ENCODE peak calls at places on chromosomes 1 and 21, in four cellular contexts. Z is A673, H is WTC11, I is HT1080. B is an unnamed sample.

GRCh38 chr1:65681101-65681500 is 111.6 kb upstream of the PDE4B start:
- DNase-seq in Z (no peak), H (no peak), I (peak; percentile 74), B (no peak)

GRCh38 chr1:236143104-236143948 is 987 bp downstream of the GPR137B start:
- DNase-seq in Z (no peak), H (no peak), I (no peak), B (no peak)

GRCh38 chr1:166080965-166081870 is 85.6 kb downstream of the FAM78B start:
- DNase-seq in Z (no peak), H (no peak), I (peak; percentile 57), B (no peak)

GRCh38 chr1:161227196-161227871 is 1.5 kb downstream of the TOMM40L start:
- DNase-seq in Z (peak; percentile 83), H (peak; percentile 87), I (peak; percentile 66), B (peak; percentile 72)

GRCh38 chr1:186896211-186896610 is 67.5 kb downstream of the PLA2G4A start:
- DNase-seq in Z (no peak), H (no peak), I (peak; percentile 10), B (no peak)

GRCh38 chr1:224626042-224626441 is 9.9 kb downstream of the CNIH3 start:
- DNase-seq in Z (no peak), H (no peak), I (peak; percentile 45), B (no peak)

GRCh38 chr21:32611471-32611997 is 643 bp downstream of the CFAP298 start:
- DNase-seq in Z (peak; percentile 10), H (no peak), I (no peak), B (no peak)

GRCh38 chr21:40840441-40840840 is 6.5 kb downstream of the DSCAM start:
- DNase-seq in Z (no peak), H (no peak), I (no peak), B (no peak)

GRCh38 chr1:69511426-69512192 is 56.1 kb upstream of the LRRC7 start:
- DNase-seq in Z (no peak), H (no peak), I (no peak), B (no peak)

GRCh38 chr1:211019266-211019665 is 114.7 kb downstream of the KCNH1 start:
- DNase-seq in Z (no peak), H (no peak), I (no peak), B (no peak)

GRCh38 chr1:35433714-35434113 is 123.5 kb downstream of the KIAA0319L start:
- DNase-seq in Z (no peak), H (no peak), I (no peak), B (no peak)

GRCh38 chr1:187842406-187843165 is 1013.8 kb downstream of the PLA2G4A start:
- DNase-seq in Z (peak; percentile 17), H (no peak), I (peak; percentile 15), B (no peak)

GRCh38 chr1:205060746-205061145 is 17.7 kb downstream of the CNTN2 start:
- DNase-seq in Z (no peak), H (no peak), I (no peak), B (no peak)

GRCh38 chr1:37561794-37562132 is 5.0 kb downstream of the DNALI1 start:
- DNase-seq in Z (peak; percentile 46), H (peak; percentile 60), I (peak; percentile 52), B (peak; percentile 18)

GRCh38 chr1:225449774-225450173 is 21.9 kb upstream of the LBR start:
- DNase-seq in Z (no peak), H (no peak), I (no peak), B (no peak)

GRCh38 chr1:89407355-89407754 is 43.5 kb downstream of the GBP6 start:
- DNase-seq in Z (no peak), H (no peak), I (no peak), B (no peak)

GRCh38 chr1:153513023-153513422 is 22.8 kb downstream of the S100A6 start:
- DNase-seq in Z (no peak), H (no peak), I (peak; percentile 34), B (no peak)

GRCh38 chr1:109509176-109510134 is at the start of gene AMIGO1:
- DNase-seq in Z (peak; percentile 75), H (peak; percentile 70), I (peak; percentile 37), B (peak; percentile 61)

GRCh38 chr1:52756020-52756419 is 29.8 kb downstream of the ZYG11B start:
- DNase-seq in Z (peak; percentile 54), H (no peak), I (no peak), B (no peak)

GRCh38 chr1:232805269-232806070 is at the start of gene MAP10:
- DNase-seq in Z (peak; percentile 95), H (peak; percentile 88), I (no peak), B (no peak)

GRCh38 chr1:150281758-150282557 is at the start of gene CIART:
- DNase-seq in Z (peak; percentile 99), H (peak; percentile 92), I (peak; percentile 99), B (peak; percentile 97)

GRCh38 chr1:212976586-212976985 is 26.2 kb downstream of the VASH2 start:
- DNase-seq in Z (no peak), H (no peak), I (no peak), B (no peak)

GRCh38 chr1:74344396-74344795 is 109.2 kb downstream of the TNNI3K start:
- DNase-seq in Z (no peak), H (no peak), I (no peak), B (no peak)

GRCh38 chr1:15953791-15954201 is 22.1 kb downstream of the ZBTB17 start:
- DNase-seq in Z (peak; percentile 73), H (no peak), I (no peak), B (no peak)

GRCh38 chr21:42414553-42414927 is 10.8 kb downstream of the UBASH3A start:
- DNase-seq in Z (no peak), H (no peak), I (no peak), B (no peak)

GRCh38 chr1:21935891-21936365 is 1.2 kb downstream of the HSPG2 start:
- DNase-seq in Z (no peak), H (no peak), I (no peak), B (no peak)

GRCh38 chr21:44510109-44510507 is 29.9 kb downstream of the KRTAP10-1 start:
- DNase-seq in Z (no peak), H (no peak), I (no peak), B (no peak)

GRCh38 chr1:101166583-101167120 is 70.2 kb upstream of the S1PR1 start:
- DNase-seq in Z (no peak), H (no peak), I (peak; percentile 70), B (no peak)

GRCh38 chr1:55694297-55694696 is 479.1 kb upstream of the USP24 start:
- DNase-seq in Z (no peak), H (no peak), I (no peak), B (no peak)

GRCh38 chr1:46619656-46620055 is 3.0 kb upstream of the MOB3C start:
- DNase-seq in Z (no peak), H (no peak), I (no peak), B (no peak)

GRCh38 chr1:167805041-167805556 is 83.3 kb downstream of the MPZL1 start:
- DNase-seq in Z (no peak), H (no peak), I (no peak), B (no peak)

GRCh38 chr21:46029201-46029924 is 47.8 kb downstream of the COL6A1 start:
- DNase-seq in Z (no peak), H (no peak), I (no peak), B (no peak)

GRCh38 chr1:65924471-65924870 is 131.8 kb downstream of the PDE4B start:
- DNase-seq in Z (no peak), H (no peak), I (peak; percentile 60), B (no peak)

GRCh38 chr1:83999316-83999819 is 436 bp upstream of the TTLL7 start:
- DNase-seq in Z (peak; percentile 89), H (no peak), I (peak; percentile 73), B (no peak)

GRCh38 chr1:246210751-246211150 is 296.3 kb downstream of the SMYD3 start:
- DNase-seq in Z (no peak), H (peak; percentile 31), I (no peak), B (no peak)

GRCh38 chr1:214074477-214074876 is 86.7 kb downstream of the PROX1 start:
- DNase-seq in Z (no peak), H (no peak), I (no peak), B (no peak)

GRCh38 chr1:26353976-26354820 is at the start of gene CRYBG2:
- DNase-seq in Z (no peak), H (no peak), I (no peak), B (peak; percentile 96)

GRCh38 chr1:173411835-173412742 is 65.0 kb upstream of the PRDX6 start:
- DNase-seq in Z (no peak), H (no peak), I (peak; percentile 73), B (no peak)

GRCh38 chr1:43511394-43511793 is 19.3 kb upstream of the PTPRF start:
- DNase-seq in Z (no peak), H (no peak), I (no peak), B (no peak)

B was measured in Caco-2.